ENCODE peak calls at places on chromosome 18, in six cellular contexts. One of them, this sample, is unnamed.

GRCh38 chr18:939167-939566 is 34.5 kb downstream of the ADCYAP1 start:
- DNase-seq in CD8-positive, alpha-beta T cell: no peak
- DNase-seq in endothelial cell of umbilical vein: no peak
- DNase-seq in left ventricle myocardium inferior: no peak
- DNase-seq in prostate gland: no peak
- DNase-seq in Peyer's patch: no peak
- DNase-seq in this sample: no peak

GRCh38 chr18:2961828-2962227 is 51.1 kb downstream of the LPIN2 start:
- DNase-seq in left ventricle myocardium inferior: no peak
- DNase-seq in CD8-positive, alpha-beta T cell: no peak
- DNase-seq in prostate gland: no peak
- DNase-seq in Peyer's patch: no peak
- DNase-seq in endothelial cell of umbilical vein: no peak
- DNase-seq in this sample: no peak

GRCh38 chr18:58557013-58557435 is 71.9 kb downstream of the ALPK2 start:
- DNase-seq in CD8-positive, alpha-beta T cell: no peak
- DNase-seq in Peyer's patch: peak; percentile 81
- DNase-seq in endothelial cell of umbilical vein: no peak
- DNase-seq in left ventricle myocardium inferior: peak; percentile 63
- DNase-seq in prostate gland: no peak
- DNase-seq in this sample: no peak

GRCh38 chr18:57787068-57787682 is 15.9 kb downstream of the ATP8B1 start:
- DNase-seq in Peyer's patch: no peak
- DNase-seq in CD8-positive, alpha-beta T cell: no peak
- DNase-seq in endothelial cell of umbilical vein: peak; percentile 63
- DNase-seq in prostate gland: no peak
- DNase-seq in left ventricle myocardium inferior: no peak
- DNase-seq in this sample: no peak

GRCh38 chr18:77344777-77345507 is 95.3 kb downstream of the GALR1 start:
- DNase-seq in endothelial cell of umbilical vein: no peak
- DNase-seq in Peyer's patch: no peak
- DNase-seq in CD8-positive, alpha-beta T cell: no peak
- DNase-seq in prostate gland: no peak
- DNase-seq in left ventricle myocardium inferior: no peak
- DNase-seq in this sample: no peak

GRCh38 chr18:45785015-45785597 is 40.4 kb upstream of the SIGLEC15 start:
- DNase-seq in endothelial cell of umbilical vein: no peak
- DNase-seq in CD8-positive, alpha-beta T cell: no peak
- DNase-seq in left ventricle myocardium inferior: no peak
- DNase-seq in Peyer's patch: peak; percentile 63
- DNase-seq in prostate gland: peak; percentile 60
- DNase-seq in this sample: no peak

GRCh38 chr18:47254341-47254939 is 3.0 kb upstream of the SKOR2 start:
- DNase-seq in endothelial cell of umbilical vein: peak; percentile 28
- DNase-seq in CD8-positive, alpha-beta T cell: no peak
- DNase-seq in Peyer's patch: no peak
- DNase-seq in left ventricle myocardium inferior: peak; percentile 26
- DNase-seq in prostate gland: no peak
- DNase-seq in this sample: peak; percentile 56

GRCh38 chr18:48859311-48860275 is 91.2 kb downstream of the SMAD7 start:
- DNase-seq in Peyer's patch: no peak
- DNase-seq in endothelial cell of umbilical vein: no peak
- DNase-seq in left ventricle myocardium inferior: no peak
- DNase-seq in prostate gland: no peak
- DNase-seq in CD8-positive, alpha-beta T cell: no peak
- DNase-seq in this sample: peak; percentile 27

GRCh38 chr18:79495591-79496071 is 99.9 kb downstream of the NFATC1 start:
- DNase-seq in Peyer's patch: peak; percentile 47
- DNase-seq in left ventricle myocardium inferior: peak; percentile 7
- DNase-seq in endothelial cell of umbilical vein: no peak
- DNase-seq in prostate gland: no peak
- DNase-seq in CD8-positive, alpha-beta T cell: no peak
- DNase-seq in this sample: no peak

GRCh38 chr18:3604626-3605408 is 154.8 kb downstream of the TGIF1 start:
- DNase-seq in endothelial cell of umbilical vein: peak; percentile 90
- DNase-seq in left ventricle myocardium inferior: no peak
- DNase-seq in Peyer's patch: no peak
- DNase-seq in prostate gland: no peak
- DNase-seq in CD8-positive, alpha-beta T cell: no peak
- DNase-seq in this sample: no peak

GRCh38 chr18:77069931-77070330 is 62.7 kb downstream of the MBP start:
- DNase-seq in Peyer's patch: no peak
- DNase-seq in CD8-positive, alpha-beta T cell: peak; percentile 48
- DNase-seq in endothelial cell of umbilical vein: no peak
- DNase-seq in left ventricle myocardium inferior: no peak
- DNase-seq in prostate gland: no peak
- DNase-seq in this sample: no peak

GRCh38 chr18:79878741-79879358 is 72.6 kb downstream of the SLC66A2 start:
- DNase-seq in left ventricle myocardium inferior: no peak
- DNase-seq in prostate gland: no peak
- DNase-seq in CD8-positive, alpha-beta T cell: no peak
- DNase-seq in Peyer's patch: no peak
- DNase-seq in endothelial cell of umbilical vein: no peak
- DNase-seq in this sample: no peak

GRCh38 chr18:26017929-26018328 is 72.5 kb downstream of the SS18 start:
- DNase-seq in left ventricle myocardium inferior: no peak
- DNase-seq in CD8-positive, alpha-beta T cell: no peak
- DNase-seq in endothelial cell of umbilical vein: peak; percentile 25
- DNase-seq in prostate gland: no peak
- DNase-seq in Peyer's patch: no peak
- DNase-seq in this sample: no peak

GRCh38 chr18:78531637-78532036 is 448.0 kb upstream of the SALL3 start:
- DNase-seq in Peyer's patch: no peak
- DNase-seq in endothelial cell of umbilical vein: no peak
- DNase-seq in prostate gland: no peak
- DNase-seq in left ventricle myocardium inferior: no peak
- DNase-seq in CD8-positive, alpha-beta T cell: no peak
- DNase-seq in this sample: no peak

GRCh38 chr18:10971717-10972116 is 177.7 kb downstream of the PIEZO2 start:
- DNase-seq in left ventricle myocardium inferior: no peak
- DNase-seq in prostate gland: no peak
- DNase-seq in Peyer's patch: no peak
- DNase-seq in CD8-positive, alpha-beta T cell: no peak
- DNase-seq in endothelial cell of umbilical vein: no peak
- DNase-seq in this sample: no peak

GRCh38 chr18:9861933-9862332 is 23.8 kb upstream of the TXNDC2 start:
- DNase-seq in CD8-positive, alpha-beta T cell: no peak
- DNase-seq in endothelial cell of umbilical vein: no peak
- DNase-seq in Peyer's patch: no peak
- DNase-seq in left ventricle myocardium inferior: no peak
- DNase-seq in prostate gland: no peak
- DNase-seq in this sample: no peak

GRCh38 chr18:31250902-31251301 is 67.1 kb upstream of the DSG1 start:
- DNase-seq in CD8-positive, alpha-beta T cell: no peak
- DNase-seq in Peyer's patch: no peak
- DNase-seq in endothelial cell of umbilical vein: no peak
- DNase-seq in prostate gland: no peak
- DNase-seq in left ventricle myocardium inferior: no peak
- DNase-seq in this sample: no peak

GRCh38 chr18:74234326-74235171 is 57.2 kb downstream of the CYB5A start:
- DNase-seq in prostate gland: no peak
- DNase-seq in left ventricle myocardium inferior: no peak
- DNase-seq in CD8-positive, alpha-beta T cell: no peak
- DNase-seq in endothelial cell of umbilical vein: peak; percentile 7
- DNase-seq in Peyer's patch: peak; percentile 74
- DNase-seq in this sample: no peak

DNA sequence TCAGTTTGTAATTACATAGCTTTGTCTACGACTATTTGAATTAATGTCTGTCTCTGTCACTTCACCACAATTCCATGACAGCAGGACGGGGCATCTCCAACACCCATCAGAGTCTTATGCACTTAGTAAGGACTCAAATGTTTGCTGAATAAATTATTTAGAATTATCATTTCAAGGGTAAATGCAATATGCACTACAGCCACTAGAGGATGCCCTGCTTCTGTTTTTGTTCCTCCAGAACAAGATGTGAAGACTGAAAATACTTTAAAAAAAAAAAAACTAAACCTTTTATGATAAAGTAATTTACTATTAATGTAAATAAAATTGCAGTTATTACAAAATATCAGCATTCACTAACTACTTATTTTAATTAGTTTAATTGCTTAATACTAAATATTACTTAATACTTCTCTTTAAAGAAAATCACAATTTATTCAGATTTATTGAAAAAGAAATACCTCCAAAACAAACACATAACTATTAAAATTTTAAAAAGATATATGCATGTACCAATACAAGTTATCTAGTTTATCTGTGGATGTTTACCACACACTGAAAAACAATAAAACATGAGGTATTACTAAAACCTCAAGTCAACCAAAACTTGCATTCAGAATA is 3.2 kb downstream of the PIGN start:
- DNase-seq in prostate gland: peak; percentile 27
- DNase-seq in left ventricle myocardium inferior: no peak
- DNase-seq in CD8-positive, alpha-beta T cell: peak; percentile 51
- DNase-seq in endothelial cell of umbilical vein: peak; percentile 79
- DNase-seq in Peyer's patch: no peak
- DNase-seq in this sample: no peak
- H3K4me3 ChIP-seq in prostate gland: no peak overlapping the region
- H3K4me3 ChIP-seq in left ventricle myocardium inferior: no peak overlapping the region
- H3K4me3 ChIP-seq in CD8-positive, alpha-beta T cell: no peak overlapping the region
- H3K4me3 ChIP-seq in endothelial cell of umbilical vein: no peak overlapping the region
- H3K4me3 ChIP-seq in Peyer's patch: no peak overlapping the region
- H3K4me3 ChIP-seq in this sample: no peak overlapping the region

GRCh38 chr18:41099451-41099850 is 855.6 kb upstream of the PIK3C3 start:
- DNase-seq in Peyer's patch: no peak
- DNase-seq in left ventricle myocardium inferior: no peak
- DNase-seq in CD8-positive, alpha-beta T cell: no peak
- DNase-seq in prostate gland: no peak
- DNase-seq in endothelial cell of umbilical vein: no peak
- DNase-seq in this sample: no peak

DNA sequence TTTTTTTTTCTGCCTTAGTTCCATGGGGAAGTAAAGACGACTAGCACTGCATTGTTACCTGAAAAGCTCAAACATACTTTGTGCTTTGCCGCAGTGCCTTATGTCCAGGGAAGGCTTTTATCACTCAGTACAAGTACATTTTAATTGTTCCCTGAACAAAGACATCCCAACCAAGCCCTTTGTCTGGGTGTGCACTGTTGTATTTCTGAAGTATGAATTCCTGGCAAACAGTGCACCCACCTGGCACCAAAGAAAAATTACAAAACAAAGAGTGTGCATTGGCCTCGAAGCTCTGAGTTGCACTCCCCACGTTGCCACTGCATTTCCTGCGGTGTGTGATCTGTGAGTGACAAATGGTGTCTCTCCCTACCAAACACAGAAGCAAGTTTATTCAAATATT is 858.5 kb upstream of the PIK3C3 start:
- DNase-seq in Peyer's patch: no peak
- DNase-seq in CD8-positive, alpha-beta T cell: no peak
- DNase-seq in left ventricle myocardium inferior: no peak
- DNase-seq in endothelial cell of umbilical vein: peak; percentile 36
- DNase-seq in prostate gland: no peak
- DNase-seq in this sample: no peak
- TF ChIP-seq CTCF in Peyer's patch: no peak
- TF ChIP-seq CTCF in CD8-positive, alpha-beta T cell: no peak
- TF ChIP-seq CTCF in left ventricle myocardium inferior: peak; percentile 11
- TF ChIP-seq CTCF in endothelial cell of umbilical vein: no peak
- TF ChIP-seq CTCF in prostate gland: no peak
- TF ChIP-seq CTCF in this sample: no peak

DNA sequence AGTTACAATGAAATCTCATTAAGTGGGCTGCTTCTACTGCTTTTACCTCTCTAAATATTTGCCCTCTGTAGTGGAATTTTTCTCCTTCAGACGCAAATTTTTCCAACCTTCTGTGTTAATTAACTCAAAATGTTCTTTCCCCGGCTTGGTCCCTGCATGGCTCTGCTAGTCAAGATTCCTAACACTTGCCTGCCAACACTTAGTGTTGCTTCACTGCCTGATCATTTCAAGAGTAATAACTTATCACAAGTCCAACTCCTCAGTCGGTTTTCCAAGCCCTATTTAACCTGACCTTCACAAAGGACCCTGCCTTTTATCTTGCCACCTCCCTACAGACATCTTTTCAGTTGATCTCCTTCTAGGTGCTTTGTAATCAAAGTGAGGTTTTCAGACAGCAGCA is 142.7 kb downstream of the HRH4 start:
- DNase-seq in left ventricle myocardium inferior: no peak
- DNase-seq in Peyer's patch: no peak
- DNase-seq in prostate gland: no peak
- DNase-seq in endothelial cell of umbilical vein: no peak
- DNase-seq in CD8-positive, alpha-beta T cell: no peak
- DNase-seq in this sample: no peak
- H3K4me1 ChIP-seq in left ventricle myocardium inferior: no peaks in the 10 kb centered on the region
- H3K4me1 ChIP-seq in Peyer's patch: no peaks in the 10 kb centered on the region
- H3K4me1 ChIP-seq in prostate gland: no peaks in the 10 kb centered on the region
- H3K4me1 ChIP-seq in endothelial cell of umbilical vein: no peaks in the 10 kb centered on the region
- H3K4me1 ChIP-seq in CD8-positive, alpha-beta T cell: no peaks in the 10 kb centered on the region
- H3K4me1 ChIP-seq in this sample: no peaks in the 10 kb centered on the region

GRCh38 chr18:32287249-32287648 is 97.4 kb downstream of the MEP1B start:
- DNase-seq in CD8-positive, alpha-beta T cell: no peak
- DNase-seq in prostate gland: no peak
- DNase-seq in endothelial cell of umbilical vein: no peak
- DNase-seq in Peyer's patch: no peak
- DNase-seq in left ventricle myocardium inferior: no peak
- DNase-seq in this sample: no peak
- H3K4me3 ChIP-seq in CD8-positive, alpha-beta T cell: no peak overlapping the region
- H3K4me3 ChIP-seq in prostate gland: no peak overlapping the region
- H3K4me3 ChIP-seq in endothelial cell of umbilical vein: no peak overlapping the region
- H3K4me3 ChIP-seq in Peyer's patch: no peak overlapping the region
- H3K4me3 ChIP-seq in left ventricle myocardium inferior: no peak overlapping the region
- H3K4me3 ChIP-seq in this sample: no peak overlapping the region